ENCODE peak calls at places on chromosomes 4 and X, in five cellular contexts. One of them, this sample, is unnamed.

GRCh38 chr4:8128096-8128856 is 30.3 kb downstream of the ABLIM2 start:
- DNase-seq in activated naive CD4-positive, alpha-beta T cell treated with anti-CD3 and anti-CD28 coated beads for 36 hours: no peak
- DNase-seq in LoVo: no peak
- DNase-seq in GM04504: no peak
- DNase-seq in fibroblast of lung: no peak
- DNase-seq in this sample: no peak

GRCh38 chr4:91127891-91128290 is 1000.7 kb downstream of the CCSER1 start:
- DNase-seq in activated naive CD4-positive, alpha-beta T cell treated with anti-CD3 and anti-CD28 coated beads for 36 hours: no peak
- DNase-seq in LoVo: no peak
- DNase-seq in GM04504: no peak
- DNase-seq in fibroblast of lung: no peak
- DNase-seq in this sample: no peak

GRCh38 chrX:19347916-19348315 is 4.2 kb downstream of the PDHA1 start:
- DNase-seq in activated naive CD4-positive, alpha-beta T cell treated with anti-CD3 and anti-CD28 coated beads for 36 hours: no peak
- DNase-seq in LoVo: no peak
- DNase-seq in GM04504: no peak
- DNase-seq in fibroblast of lung: no peak
- DNase-seq in this sample: no peak

GRCh38 chr4:183821090-183821853 is 83.8 kb upstream of the STOX2 start:
- DNase-seq in activated naive CD4-positive, alpha-beta T cell treated with anti-CD3 and anti-CD28 coated beads for 36 hours: no peak
- DNase-seq in LoVo: no peak
- DNase-seq in GM04504: no peak
- DNase-seq in fibroblast of lung: no peak
- DNase-seq in this sample: no peak

GRCh38 chrX:70219938-70220764 is 14.3 kb upstream of the AWAT1 start:
- DNase-seq in activated naive CD4-positive, alpha-beta T cell treated with anti-CD3 and anti-CD28 coated beads for 36 hours: no peak
- DNase-seq in LoVo: peak; percentile 32
- DNase-seq in GM04504: peak; percentile 37
- DNase-seq in fibroblast of lung: peak; percentile 73
- DNase-seq in this sample: no peak

GRCh38 chrX:24647257-24648058 is at the start of gene PCYT1B:
- DNase-seq in activated naive CD4-positive, alpha-beta T cell treated with anti-CD3 and anti-CD28 coated beads for 36 hours: peak; percentile 72
- DNase-seq in LoVo: peak; percentile 6
- DNase-seq in GM04504: peak; percentile 9
- DNase-seq in fibroblast of lung: peak; percentile 68
- DNase-seq in this sample: peak; percentile 44

GRCh38 chrX:138504254-138504653 is 207.3 kb downstream of the FGF13 start:
- DNase-seq in activated naive CD4-positive, alpha-beta T cell treated with anti-CD3 and anti-CD28 coated beads for 36 hours: no peak
- DNase-seq in LoVo: no peak
- DNase-seq in GM04504: no peak
- DNase-seq in fibroblast of lung: no peak
- DNase-seq in this sample: no peak

GRCh38 chrX:107748490-107748889 is 27.1 kb downstream of the TSC22D3 start:
- DNase-seq in activated naive CD4-positive, alpha-beta T cell treated with anti-CD3 and anti-CD28 coated beads for 36 hours: no peak
- DNase-seq in LoVo: no peak
- DNase-seq in GM04504: no peak
- DNase-seq in fibroblast of lung: no peak
- DNase-seq in this sample: no peak

GRCh38 chrX:111270339-111270738 is at the start of gene CAPN6:
- DNase-seq in activated naive CD4-positive, alpha-beta T cell treated with anti-CD3 and anti-CD28 coated beads for 36 hours: no peak
- DNase-seq in LoVo: no peak
- DNase-seq in GM04504: no peak
- DNase-seq in fibroblast of lung: no peak
- DNase-seq in this sample: no peak

GRCh38 chrX:118325453-118325852 is 20.5 kb upstream of the WDR44 start:
- DNase-seq in activated naive CD4-positive, alpha-beta T cell treated with anti-CD3 and anti-CD28 coated beads for 36 hours: no peak
- DNase-seq in LoVo: no peak
- DNase-seq in GM04504: no peak
- DNase-seq in fibroblast of lung: no peak
- DNase-seq in this sample: no peak

GRCh38 chr4:89245459-89245858 is 62.1 kb downstream of the GPRIN3 start:
- DNase-seq in activated naive CD4-positive, alpha-beta T cell treated with anti-CD3 and anti-CD28 coated beads for 36 hours: no peak
- DNase-seq in LoVo: no peak
- DNase-seq in GM04504: no peak
- DNase-seq in fibroblast of lung: no peak
- DNase-seq in this sample: no peak

GRCh38 chrX:109889289-109890006 is 113.5 kb upstream of the TMEM164 start:
- DNase-seq in activated naive CD4-positive, alpha-beta T cell treated with anti-CD3 and anti-CD28 coated beads for 36 hours: no peak
- DNase-seq in LoVo: no peak
- DNase-seq in GM04504: no peak
- DNase-seq in fibroblast of lung: peak; percentile 47
- DNase-seq in this sample: no peak

This sample was measured in LHCN-M2.